ENCODE peak calls at places on chromosomes 5 and 9, in ten cellular contexts. T is fibroblast of pulmonary artery; H is body of pancreas; S is coronary artery; U is HFFc6; F is GM23338; I is activated CD8-positive, alpha-beta T cell treated with anti-CD3 and anti-CD28 coated beads for 36 hours; B is transverse colon; Z is kidney; X is gastrocnemius medialis. M is an unnamed sample.

GRCh38 chr9:133990366-133991210 is 1.5 kb downstream of the VAV2 start:
- DNase-seq in H (peak; percentile 92), U (peak; percentile 77), Z (peak; percentile 95), F (peak; percentile 52), X (no peak), B (peak; percentile 65), S (peak; percentile 85), T (peak; percentile 70), I (no peak), M (peak; percentile 55)

GRCh38 chr5:169909945-169910344 is 70.3 kb downstream of the INSYN2B start:
- DNase-seq in T (no peak), U (no peak), S (no peak), I (no peak), B (no peak), H (no peak), F (no peak), Z (no peak), X (no peak), M (no peak)

GRCh38 chr9:128149001-128149701 is at the start of gene LCN2:
- DNase-seq in S (no peak), Z (peak; percentile 89), H (peak; percentile 89), I (no peak), F (no peak), X (no peak), U (no peak), B (peak; percentile 80), T (no peak), M (no peak)

GRCh38 chr5:143685416-143685815 is 126.5 kb upstream of the HMHB1 start:
- DNase-seq in U (no peak), T (peak; percentile 54), X (no peak), F (no peak), I (no peak), B (no peak), S (no peak), H (no peak), Z (no peak), M (no peak)

GRCh38 chr5:71663166-71663565 is 55.9 kb upstream of the CARTPT start:
- DNase-seq in I (no peak), S (no peak), X (no peak), U (no peak), Z (no peak), B (no peak), H (no peak), F (no peak), T (no peak), M (no peak)

GRCh38 chr5:116454417-116454927 is 120.2 kb downstream of the SEMA6A start:
- DNase-seq in S (no peak), U (peak; percentile 91), B (no peak), H (peak; percentile 21), I (peak; percentile 38), X (no peak), F (no peak), T (peak; percentile 81), Z (no peak), M (no peak)

GRCh38 chr5:65338606-65339151 is 143.0 kb downstream of the ADAMTS6 start:
- DNase-seq in H (no peak), F (no peak), I (no peak), U (no peak), T (no peak), S (no peak), B (no peak), Z (peak; percentile 42), X (peak; percentile 11), M (no peak)

GRCh38 chr5:135065306-135066265 is 31.6 kb upstream of the PITX1 start:
- DNase-seq in F (no peak), T (no peak), U (no peak), H (no peak), I (no peak), S (no peak), B (no peak), Z (peak; percentile 49), X (no peak), M (no peak)

GRCh38 chr9:4596165-4596922 is 65.8 kb upstream of the PLPP6 start:
- DNase-seq in B (peak; percentile 11), Z (no peak), F (no peak), X (no peak), U (no peak), H (no peak), I (peak; percentile 76), S (no peak), T (no peak), M (no peak)

GRCh38 chr5:78501411-78502338 is 141.3 kb downstream of the SCAMP1 start:
- DNase-seq in X (no peak), Z (no peak), T (peak; percentile 45), I (no peak), S (no peak), B (no peak), H (no peak), F (no peak), U (peak; percentile 49), M (no peak)

GRCh38 chr5:14685757-14686156 is 21.2 kb downstream of the OTULIN start:
- DNase-seq in U (peak; percentile 72), S (no peak), F (peak; percentile 72), I (peak; percentile 77), B (peak; percentile 22), T (peak; percentile 74), X (no peak), Z (no peak), H (peak; percentile 44), M (peak; percentile 37)

GRCh38 chr9:114911167-114911821 is 19.1 kb downstream of the TNFSF8 start:
- DNase-seq in B (no peak), S (no peak), T (peak; percentile 67), F (peak; percentile 72), H (peak; percentile 30), X (no peak), Z (no peak), I (no peak), U (peak; percentile 56), M (peak; percentile 78)

GRCh38 chr5:135034963-135035677 is 1.1 kb upstream of the PITX1 start:
- DNase-seq in U (no peak), X (no peak), B (no peak), H (no peak), Z (peak; percentile 63), S (no peak), T (no peak), F (no peak), I (no peak), M (no peak)

GRCh38 chr9:130220351-130220750 is 45.2 kb upstream of the HMCN2 start:
- DNase-seq in T (peak; percentile 59), X (no peak), I (no peak), Z (no peak), B (no peak), S (no peak), H (no peak), F (peak; percentile 69), U (no peak), M (peak; percentile 76)

GRCh38 chr5:155753943-155754581 is 572.9 kb upstream of the SGCD start:
- DNase-seq in I (no peak), B (no peak), S (no peak), Z (no peak), U (no peak), T (no peak), H (no peak), X (no peak), F (no peak), M (no peak)

GRCh38 chr9:33273266-33273971 is 8.6 kb downstream of the CHMP5 start:
- DNase-seq in X (no peak), U (no peak), I (no peak), B (no peak), H (no peak), F (no peak), Z (no peak), T (no peak), S (no peak), M (no peak)

DNA sequence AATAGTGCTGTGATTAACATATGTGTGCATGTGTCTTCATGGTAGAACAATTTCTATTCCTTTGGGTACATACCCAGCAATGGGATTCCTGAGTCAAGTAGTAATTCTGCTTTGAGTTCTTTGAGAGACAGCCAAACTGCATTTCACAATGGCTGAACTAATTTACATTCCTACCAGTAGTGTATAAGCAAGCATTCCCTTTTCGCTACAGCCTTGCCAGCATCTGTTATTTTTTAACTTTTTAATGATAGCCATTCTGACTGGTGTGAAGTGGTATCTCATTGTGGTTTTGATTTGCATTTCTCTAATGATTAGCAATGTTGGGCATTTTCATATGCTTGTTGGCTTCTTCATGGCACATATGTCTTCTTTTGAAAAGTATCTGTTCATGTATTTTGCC is 308.5 kb downstream of the ARRDC3 start:
- DNase-seq in Z (no peak), H (peak; percentile 22), S (no peak), T (peak; percentile 89), X (no peak), I (no peak), B (no peak), U (peak; percentile 84), F (no peak), M (no peak)
- TF ChIP-seq CTCF in Z (no peak), H (no peak), S (no peak), T (peak; percentile 29), X (no peak), I (no peak), B (peak; percentile 31), U (peak; percentile 65), F (no peak), M (no peak)

GRCh38 chr9:3181049-3181953 is 337.4 kb upstream of the PUM3 start:
- DNase-seq in S (no peak), H (peak; percentile 64), Z (peak; percentile 71), F (peak; percentile 91), T (peak; percentile 21), B (peak; percentile 54), U (no peak), X (no peak), I (peak; percentile 71), M (peak; percentile 62)
- TF ChIP-seq CTCF in S (no peak), H (peak; percentile 19), Z (peak; percentile 26), F (peak; percentile 87), T (no peak), B (peak; percentile 27), U (peak; percentile 30), X (no peak), I (peak; percentile 31), M (peak; percentile 83)

GRCh38 chr5:151427258-151427657 is 20.1 kb upstream of the SLC36A1 start:
- DNase-seq in S (no peak), I (no peak), Z (no peak), F (no peak), U (no peak), X (no peak), H (no peak), B (no peak), T (no peak), M (no peak)
- TF ChIP-seq CTCF in S (no peak), I (no peak), Z (no peak), F (peak; percentile 18), U (no peak), X (no peak), H (no peak), B (no peak), T (no peak), M (peak; percentile 7)

GRCh38 chr5:178223196-178223773 is 9.3 kb downstream of the PHYKPL start:
- DNase-seq in U (no peak), H (no peak), Z (peak; percentile 24), F (no peak), T (no peak), S (no peak), X (no peak), I (no peak), B (no peak), M (no peak)
- TF ChIP-seq CTCF in U (peak; percentile 36), H (no peak), Z (no peak), F (no peak), T (no peak), S (no peak), X (no peak), I (no peak), B (no peak), M (no peak)

M was measured in WERI-Rb-1.